ENCODE peak calls at places on chromosomes 6 and 20, in seven cellular contexts. W is H54; K is mammary epithelial cell; I is kidney glomerular epithelial cell; X is NCI-H1436; S is NCI-H1092 treated with DMSO at 0.1 percent for 48 hours; Y is activated T-cell treated with anti-CD3 and anti-CD28 coated beads, Interleukin-2, amount 50 U/mL, for 72 hours. A is an unnamed sample.
A peak's percentile ranks its signal among the peaks of the same experiment; 100 is the strongest.

GRCh38 chr6:33787336-33787953 is 1.5 kb downstream of the LEMD2 start:
- DNase-seq in W (no peak), K (no peak), I (no peak), X (no peak), S (no peak), Y (no peak), A (no peak)

GRCh38 chr20:38435555-38435939 is 419 bp upstream of the SNHG17 start:
- DNase-seq in W (no peak), K (peak; percentile 42), I (peak; percentile 49), X (no peak), S (no peak), Y (no peak), A (peak; percentile 73)

GRCh38 chr6:20564269-20564668 is 30.0 kb downstream of the CDKAL1 start:
- DNase-seq in W (no peak), K (no peak), I (peak; percentile 44), X (no peak), S (no peak), Y (no peak), A (peak; percentile 43)

GRCh38 chr20:37349517-37350491 is 3.9 kb downstream of the SRC start:
- DNase-seq in W (no peak), K (no peak), I (no peak), X (no peak), S (no peak), Y (no peak), A (peak; percentile 61)

GRCh38 chr6:40937491-40937890 is 101.5 kb downstream of the UNC5CL start:
- DNase-seq in W (no peak), K (no peak), I (no peak), X (no peak), S (no peak), Y (no peak), A (peak; percentile 21)

GRCh38 chr6:149305372-149305771 is 12.1 kb upstream of the TAB2 start:
- DNase-seq in W (no peak), K (no peak), I (no peak), X (no peak), S (no peak), Y (no peak), A (no peak)

GRCh38 chr6:8481727-8482126 is 46.4 kb upstream of the SLC35B3 start:
- DNase-seq in W (peak; percentile 2), K (no peak), I (no peak), X (no peak), S (peak; percentile 0), Y (no peak), A (peak; percentile 25)

GRCh38 chr6:2663123-2663522 is 87.6 kb downstream of the MYLK4 start:
- DNase-seq in W (no peak), K (no peak), I (no peak), X (no peak), S (no peak), Y (peak; percentile 15), A (no peak)

GRCh38 chr6:121436966-121437756 is 1.7 kb downstream of the GJA1 start:
- DNase-seq in W (peak; percentile 15), K (peak; percentile 39), I (peak; percentile 52), X (no peak), S (no peak), Y (peak; percentile 27), A (peak; percentile 44)

GRCh38 chr20:1033751-1034419 is 31.8 kb upstream of the RSPO4 start:
- DNase-seq in W (no peak), K (no peak), I (no peak), X (no peak), S (no peak), Y (peak; percentile 25), A (no peak)

GRCh38 chr20:50694379-50695143 is 3.2 kb upstream of the RIPOR3 start:
- DNase-seq in W (no peak), K (peak; percentile 38), I (peak; percentile 11), X (no peak), S (no peak), Y (no peak), A (peak; percentile 60)

GRCh38 chr6:137233561-137234504 is 14.6 kb upstream of the IFNGR1 start:
- DNase-seq in W (no peak), K (peak; percentile 85), I (peak; percentile 78), X (no peak), S (no peak), Y (no peak), A (peak; percentile 97)

GRCh38 chr6:169342655-169343054 is 89.0 kb upstream of the THBS2 start:
- DNase-seq in W (no peak), K (no peak), I (peak; percentile 4), X (no peak), S (no peak), Y (no peak), A (no peak)

GRCh38 chr6:35713426-35713825 is 23.4 kb upstream of the ARMC12 start:
- DNase-seq in W (no peak), K (no peak), I (no peak), X (no peak), S (no peak), Y (no peak), A (no peak)

GRCh38 chr6:129543981-129544380 is 166.0 kb downstream of the ARHGAP18 start:
- DNase-seq in W (no peak), K (no peak), I (no peak), X (no peak), S (no peak), Y (no peak), A (peak; percentile 2)

GRCh38 chr20:37804584-37805566 is 98.1 kb upstream of the VSTM2L start:
- DNase-seq in W (no peak), K (no peak), I (no peak), X (no peak), S (peak; percentile 9), Y (no peak), A (no peak)

A was measured in kidney tubule cell.